ENCODE peak calls at places on chromosomes 1 and 21, in nine cellular contexts. One of them, this sample, is unnamed.

GRCh38 chr1:154925335-154926170 is 11.0 kb downstream of the PMVK start:
- DNase-seq in heart right ventricle: no peak
- DNase-seq in dermis microvascular lymphatic vessel endothelial cell: no peak
- DNase-seq in stimulated activated CD4-positive, alpha-beta T cell treated with anti-CD3 and anti-CD28 coated beads, TNF-alpha, amount 100 ng/mL, for 1 hour: no peak
- DNase-seq in T-helper 2 cell treated with Interferon-gamma antibody and Interleukin-4, amounts not matched to agents 5 μg/mL and 100 μg/mL, for 36 hours: no peak
- DNase-seq in HFF-Myc: no peak
- DNase-seq in A549: no peak
- DNase-seq in GM12865: no peak
- DNase-seq in AG20443: no peak
- DNase-seq in this sample: no peak

GRCh38 chr21:39392296-39392695 is 43.4 kb upstream of the HMGN1 start:
- DNase-seq in heart right ventricle: no peak
- DNase-seq in HFF-Myc: no peak
- DNase-seq in A549: no peak
- DNase-seq in stimulated activated CD4-positive, alpha-beta T cell treated with anti-CD3 and anti-CD28 coated beads, TNF-alpha, amount 100 ng/mL, for 1 hour: no peak
- DNase-seq in GM12865: no peak
- DNase-seq in dermis microvascular lymphatic vessel endothelial cell: no peak
- DNase-seq in T-helper 2 cell treated with Interferon-gamma antibody and Interleukin-4, amounts not matched to agents 5 μg/mL and 100 μg/mL, for 36 hours: no peak
- DNase-seq in AG20443: no peak
- DNase-seq in this sample: no peak

GRCh38 chr1:43525995-43526394 is 4.7 kb upstream of the PTPRF start:
- DNase-seq in T-helper 2 cell treated with Interferon-gamma antibody and Interleukin-4, amounts not matched to agents 5 μg/mL and 100 μg/mL, for 36 hours: no peak
- DNase-seq in dermis microvascular lymphatic vessel endothelial cell: no peak
- DNase-seq in heart right ventricle: no peak
- DNase-seq in AG20443: peak; percentile 67
- DNase-seq in GM12865: no peak
- DNase-seq in stimulated activated CD4-positive, alpha-beta T cell treated with anti-CD3 and anti-CD28 coated beads, TNF-alpha, amount 100 ng/mL, for 1 hour: no peak
- DNase-seq in HFF-Myc: no peak
- DNase-seq in A549: peak; percentile 72
- DNase-seq in this sample: peak; percentile 21

GRCh38 chr1:155940531-155940992 is 876 bp upstream of the RXFP4 start:
- DNase-seq in AG20443: no peak
- DNase-seq in A549: peak; percentile 69
- DNase-seq in T-helper 2 cell treated with Interferon-gamma antibody and Interleukin-4, amounts not matched to agents 5 μg/mL and 100 μg/mL, for 36 hours: no peak
- DNase-seq in heart right ventricle: no peak
- DNase-seq in GM12865: no peak
- DNase-seq in dermis microvascular lymphatic vessel endothelial cell: peak; percentile 68
- DNase-seq in HFF-Myc: peak; percentile 47
- DNase-seq in stimulated activated CD4-positive, alpha-beta T cell treated with anti-CD3 and anti-CD28 coated beads, TNF-alpha, amount 100 ng/mL, for 1 hour: no peak
- DNase-seq in this sample: no peak

GRCh38 chr1:160018900-160019299 is 12.9 kb downstream of the PIGM start:
- DNase-seq in stimulated activated CD4-positive, alpha-beta T cell treated with anti-CD3 and anti-CD28 coated beads, TNF-alpha, amount 100 ng/mL, for 1 hour: no peak
- DNase-seq in AG20443: peak; percentile 70
- DNase-seq in dermis microvascular lymphatic vessel endothelial cell: no peak
- DNase-seq in HFF-Myc: no peak
- DNase-seq in heart right ventricle: no peak
- DNase-seq in A549: no peak
- DNase-seq in GM12865: no peak
- DNase-seq in T-helper 2 cell treated with Interferon-gamma antibody and Interleukin-4, amounts not matched to agents 5 μg/mL and 100 μg/mL, for 36 hours: peak; percentile 45
- DNase-seq in this sample: no peak

GRCh38 chr1:10665930-10666850 is 130.3 kb downstream of the CASZ1 start:
- DNase-seq in stimulated activated CD4-positive, alpha-beta T cell treated with anti-CD3 and anti-CD28 coated beads, TNF-alpha, amount 100 ng/mL, for 1 hour: no peak
- DNase-seq in A549: no peak
- DNase-seq in T-helper 2 cell treated with Interferon-gamma antibody and Interleukin-4, amounts not matched to agents 5 μg/mL and 100 μg/mL, for 36 hours: no peak
- DNase-seq in heart right ventricle: peak; percentile 80
- DNase-seq in GM12865: no peak
- DNase-seq in AG20443: no peak
- DNase-seq in HFF-Myc: no peak
- DNase-seq in dermis microvascular lymphatic vessel endothelial cell: no peak
- DNase-seq in this sample: no peak

GRCh38 chr21:28893687-28894086 is 99.0 kb downstream of the LTN1 start:
- DNase-seq in GM12865: no peak
- DNase-seq in T-helper 2 cell treated with Interferon-gamma antibody and Interleukin-4, amounts not matched to agents 5 μg/mL and 100 μg/mL, for 36 hours: no peak
- DNase-seq in A549: peak; percentile 3
- DNase-seq in HFF-Myc: no peak
- DNase-seq in dermis microvascular lymphatic vessel endothelial cell: no peak
- DNase-seq in AG20443: no peak
- DNase-seq in heart right ventricle: no peak
- DNase-seq in stimulated activated CD4-positive, alpha-beta T cell treated with anti-CD3 and anti-CD28 coated beads, TNF-alpha, amount 100 ng/mL, for 1 hour: no peak
- DNase-seq in this sample: no peak

GRCh38 chr1:218257971-218258370 is 27.1 kb upstream of the RRP15 start:
- DNase-seq in dermis microvascular lymphatic vessel endothelial cell: no peak
- DNase-seq in HFF-Myc: no peak
- DNase-seq in heart right ventricle: no peak
- DNase-seq in stimulated activated CD4-positive, alpha-beta T cell treated with anti-CD3 and anti-CD28 coated beads, TNF-alpha, amount 100 ng/mL, for 1 hour: no peak
- DNase-seq in AG20443: no peak
- DNase-seq in A549: no peak
- DNase-seq in T-helper 2 cell treated with Interferon-gamma antibody and Interleukin-4, amounts not matched to agents 5 μg/mL and 100 μg/mL, for 36 hours: no peak
- DNase-seq in GM12865: no peak
- DNase-seq in this sample: no peak

GRCh38 chr1:87955038-87955437 is 626.4 kb downstream of the LMO4 start:
- DNase-seq in heart right ventricle: no peak
- DNase-seq in GM12865: no peak
- DNase-seq in T-helper 2 cell treated with Interferon-gamma antibody and Interleukin-4, amounts not matched to agents 5 μg/mL and 100 μg/mL, for 36 hours: no peak
- DNase-seq in dermis microvascular lymphatic vessel endothelial cell: no peak
- DNase-seq in A549: no peak
- DNase-seq in AG20443: no peak
- DNase-seq in HFF-Myc: no peak
- DNase-seq in stimulated activated CD4-positive, alpha-beta T cell treated with anti-CD3 and anti-CD28 coated beads, TNF-alpha, amount 100 ng/mL, for 1 hour: no peak
- DNase-seq in this sample: no peak

GRCh38 chr1:41742219-41742618 is 176.5 kb downstream of the HIVEP3 start:
- DNase-seq in AG20443: peak; percentile 88
- DNase-seq in dermis microvascular lymphatic vessel endothelial cell: peak; percentile 15
- DNase-seq in HFF-Myc: no peak
- DNase-seq in heart right ventricle: no peak
- DNase-seq in A549: no peak
- DNase-seq in GM12865: no peak
- DNase-seq in stimulated activated CD4-positive, alpha-beta T cell treated with anti-CD3 and anti-CD28 coated beads, TNF-alpha, amount 100 ng/mL, for 1 hour: no peak
- DNase-seq in T-helper 2 cell treated with Interferon-gamma antibody and Interleukin-4, amounts not matched to agents 5 μg/mL and 100 μg/mL, for 36 hours: no peak
- DNase-seq in this sample: peak; percentile 33

GRCh38 chr1:234755449-234755863 is 145.5 kb upstream of the IRF2BP2 start:
- DNase-seq in dermis microvascular lymphatic vessel endothelial cell: no peak
- DNase-seq in AG20443: peak; percentile 88
- DNase-seq in stimulated activated CD4-positive, alpha-beta T cell treated with anti-CD3 and anti-CD28 coated beads, TNF-alpha, amount 100 ng/mL, for 1 hour: no peak
- DNase-seq in HFF-Myc: peak; percentile 39
- DNase-seq in T-helper 2 cell treated with Interferon-gamma antibody and Interleukin-4, amounts not matched to agents 5 μg/mL and 100 μg/mL, for 36 hours: no peak
- DNase-seq in GM12865: no peak
- DNase-seq in A549: no peak
- DNase-seq in heart right ventricle: peak; percentile 67
- DNase-seq in this sample: peak; percentile 57

GRCh38 chr1:92118826-92119225 is 38.7 kb downstream of the BTBD8 start:
- DNase-seq in A549: no peak
- DNase-seq in heart right ventricle: no peak
- DNase-seq in GM12865: no peak
- DNase-seq in T-helper 2 cell treated with Interferon-gamma antibody and Interleukin-4, amounts not matched to agents 5 μg/mL and 100 μg/mL, for 36 hours: no peak
- DNase-seq in dermis microvascular lymphatic vessel endothelial cell: no peak
- DNase-seq in stimulated activated CD4-positive, alpha-beta T cell treated with anti-CD3 and anti-CD28 coated beads, TNF-alpha, amount 100 ng/mL, for 1 hour: no peak
- DNase-seq in HFF-Myc: no peak
- DNase-seq in AG20443: no peak
- DNase-seq in this sample: no peak

GRCh38 chr1:172476218-172476811 is 32.4 kb upstream of the PIGC start:
- DNase-seq in dermis microvascular lymphatic vessel endothelial cell: no peak
- DNase-seq in A549: peak; percentile 39
- DNase-seq in GM12865: no peak
- DNase-seq in AG20443: no peak
- DNase-seq in HFF-Myc: no peak
- DNase-seq in heart right ventricle: no peak
- DNase-seq in T-helper 2 cell treated with Interferon-gamma antibody and Interleukin-4, amounts not matched to agents 5 μg/mL and 100 μg/mL, for 36 hours: no peak
- DNase-seq in stimulated activated CD4-positive, alpha-beta T cell treated with anti-CD3 and anti-CD28 coated beads, TNF-alpha, amount 100 ng/mL, for 1 hour: no peak
- DNase-seq in this sample: no peak

GRCh38 chr1:206982216-206982615 is 12.0 kb upstream of the FCAMR start:
- DNase-seq in GM12865: peak; percentile 68
- DNase-seq in A549: peak; percentile 57
- DNase-seq in HFF-Myc: no peak
- DNase-seq in heart right ventricle: peak; percentile 24
- DNase-seq in stimulated activated CD4-positive, alpha-beta T cell treated with anti-CD3 and anti-CD28 coated beads, TNF-alpha, amount 100 ng/mL, for 1 hour: peak; percentile 27
- DNase-seq in AG20443: peak; percentile 82
- DNase-seq in dermis microvascular lymphatic vessel endothelial cell: peak; percentile 11
- DNase-seq in T-helper 2 cell treated with Interferon-gamma antibody and Interleukin-4, amounts not matched to agents 5 μg/mL and 100 μg/mL, for 36 hours: peak; percentile 31
- DNase-seq in this sample: no peak

GRCh38 chr1:3111616-3112021 is 42.6 kb downstream of the PRDM16 start:
- DNase-seq in T-helper 2 cell treated with Interferon-gamma antibody and Interleukin-4, amounts not matched to agents 5 μg/mL and 100 μg/mL, for 36 hours: no peak
- DNase-seq in AG20443: no peak
- DNase-seq in GM12865: no peak
- DNase-seq in A549: no peak
- DNase-seq in heart right ventricle: no peak
- DNase-seq in stimulated activated CD4-positive, alpha-beta T cell treated with anti-CD3 and anti-CD28 coated beads, TNF-alpha, amount 100 ng/mL, for 1 hour: no peak
- DNase-seq in dermis microvascular lymphatic vessel endothelial cell: no peak
- DNase-seq in HFF-Myc: no peak
- DNase-seq in this sample: no peak

This sample was measured in fibroblast of the conjunctiva.